ENCODE peak calls at places on chromosomes 5 and 9, in four cellular contexts. One of them, this sample, is unnamed.

GRCh38 chr5:179178016-179178575 is 117.9 kb downstream of the ZNF354C start:
- DNase-seq in stimulated activated CD8-positive, alpha-beta memory T cell treated with anti-CD3 and anti-CD28 coated beads, Interleukin-2, amount 100 ng/mL, for 48 hours: no peak
- DNase-seq in NB4: no peak
- DNase-seq in mesenchymal stem cell: no peak
- DNase-seq in this sample: no peak

GRCh38 chr5:65100846-65101678 is 332.3 kb downstream of the CWC27 start:
- DNase-seq in NB4: peak
- DNase-seq in mesenchymal stem cell: peak
- DNase-seq in stimulated activated CD8-positive, alpha-beta memory T cell treated with anti-CD3 and anti-CD28 coated beads, Interleukin-2, amount 100 ng/mL, for 48 hours: peak
- DNase-seq in this sample: peak

GRCh38 chr5:101390317-101390908 is 487.3 kb upstream of the ST8SIA4 start:
- DNase-seq in stimulated activated CD8-positive, alpha-beta memory T cell treated with anti-CD3 and anti-CD28 coated beads, Interleukin-2, amount 100 ng/mL, for 48 hours: no peak
- DNase-seq in NB4: peak
- DNase-seq in mesenchymal stem cell: peak
- DNase-seq in this sample: peak

GRCh38 chr5:159094745-159095144 is 5.0 kb downstream of the EBF1 start:
- DNase-seq in stimulated activated CD8-positive, alpha-beta memory T cell treated with anti-CD3 and anti-CD28 coated beads, Interleukin-2, amount 100 ng/mL, for 48 hours: no peak
- DNase-seq in NB4: peak
- DNase-seq in mesenchymal stem cell: peak
- DNase-seq in this sample: peak

GRCh38 chr5:148915224-148915803 is 88.9 kb downstream of the ADRB2 start:
- DNase-seq in stimulated activated CD8-positive, alpha-beta memory T cell treated with anti-CD3 and anti-CD28 coated beads, Interleukin-2, amount 100 ng/mL, for 48 hours: no peak
- DNase-seq in mesenchymal stem cell: no peak
- DNase-seq in NB4: no peak
- DNase-seq in this sample: no peak

GRCh38 chr9:98933890-98934289 is 9.8 kb upstream of the COL15A1 start:
- DNase-seq in NB4: no peak
- DNase-seq in mesenchymal stem cell: no peak
- DNase-seq in stimulated activated CD8-positive, alpha-beta memory T cell treated with anti-CD3 and anti-CD28 coated beads, Interleukin-2, amount 100 ng/mL, for 48 hours: no peak
- DNase-seq in this sample: no peak

GRCh38 chr5:89342106-89342876 is 459.3 kb upstream of the MEF2C start:
- DNase-seq in stimulated activated CD8-positive, alpha-beta memory T cell treated with anti-CD3 and anti-CD28 coated beads, Interleukin-2, amount 100 ng/mL, for 48 hours: no peak
- DNase-seq in mesenchymal stem cell: peak
- DNase-seq in NB4: no peak
- DNase-seq in this sample: no peak

GRCh38 chr5:112784726-112785125 is 47.0 kb downstream of the APC start:
- DNase-seq in mesenchymal stem cell: peak
- DNase-seq in stimulated activated CD8-positive, alpha-beta memory T cell treated with anti-CD3 and anti-CD28 coated beads, Interleukin-2, amount 100 ng/mL, for 48 hours: no peak
- DNase-seq in NB4: no peak
- DNase-seq in this sample: no peak

GRCh38 chr5:120465281-120465961 is 1.3 kb downstream of the PRR16 start:
- DNase-seq in mesenchymal stem cell: peak
- DNase-seq in NB4: no peak
- DNase-seq in stimulated activated CD8-positive, alpha-beta memory T cell treated with anti-CD3 and anti-CD28 coated beads, Interleukin-2, amount 100 ng/mL, for 48 hours: no peak
- DNase-seq in this sample: no peak

GRCh38 chr5:135644196-135644766 is 65.5 kb upstream of the CXCL14 start:
- DNase-seq in mesenchymal stem cell: no peak
- DNase-seq in stimulated activated CD8-positive, alpha-beta memory T cell treated with anti-CD3 and anti-CD28 coated beads, Interleukin-2, amount 100 ng/mL, for 48 hours: no peak
- DNase-seq in NB4: no peak
- DNase-seq in this sample: no peak

GRCh38 chr9:137487454-137488329 is 28.6 kb upstream of the NSMF start:
- DNase-seq in NB4: no peak
- DNase-seq in mesenchymal stem cell: no peak
- DNase-seq in stimulated activated CD8-positive, alpha-beta memory T cell treated with anti-CD3 and anti-CD28 coated beads, Interleukin-2, amount 100 ng/mL, for 48 hours: no peak
- DNase-seq in this sample: no peak

GRCh38 chr5:914174-914573 is 21.5 kb downstream of the TRIP13 start:
- DNase-seq in stimulated activated CD8-positive, alpha-beta memory T cell treated with anti-CD3 and anti-CD28 coated beads, Interleukin-2, amount 100 ng/mL, for 48 hours: no peak
- DNase-seq in mesenchymal stem cell: no peak
- DNase-seq in NB4: no peak
- DNase-seq in this sample: no peak